ENCODE peak calls at places on chromosomes 5 and 9, in four cellular contexts. G is kidney epithelial cell, N is fibroblast of the aortic adventitia, W is lung. D is an unnamed sample.

GRCh38 chr9:112203536-112203935 is 28.4 kb upstream of the SUSD1 start:
- DNase-seq in G (no peak), W (no peak), N (peak), D (no peak)

GRCh38 chr5:98989723-98990122 is 60.9 kb upstream of the CHD1 start:
- DNase-seq in G (no peak), W (no peak), N (no peak), D (no peak)

GRCh38 chr5:62298118-62298517 is 7.9 kb upstream of the KIF2A start:
- DNase-seq in W (no peak), G (no peak), N (no peak), D (no peak)

GRCh38 chr5:180343110-180343845 is 9.9 kb downstream of the GFPT2 start:
- DNase-seq in G (peak), W (no peak), N (peak), D (peak)

GRCh38 chr5:80744149-80744548 is 89.4 kb upstream of the DHFR start:
- DNase-seq in G (no peak), N (no peak), W (no peak), D (no peak)

GRCh38 chr5:56269216-56269927 is 36.2 kb upstream of the ANKRD55 start:
- DNase-seq in N (peak), G (no peak), W (no peak), D (peak)

GRCh38 chr5:37900692-37901091 is 60.9 kb upstream of the GDNF start:
- DNase-seq in G (no peak), N (peak), W (no peak), D (peak)

GRCh38 chr9:21777701-21778100 is 24.7 kb upstream of the MTAP start:
- DNase-seq in W (no peak), G (no peak), N (peak), D (peak)

GRCh38 chr5:90548069-90548593 is 10.5 kb upstream of the ADGRV1 start:
- DNase-seq in N (no peak), W (peak), G (peak), D (no peak)

GRCh38 chr9:112025886-112026285 is 129.3 kb downstream of the UGCG start:
- DNase-seq in W (no peak), N (no peak), G (no peak), D (no peak)

GRCh38 chr5:171420429-171421231 is 1.2 kb downstream of the FGF18 start:
- DNase-seq in N (peak), G (no peak), W (peak), D (peak)

GRCh38 chr9:32703635-32704034 is 68.2 kb upstream of the TAF1L start:
- DNase-seq in G (no peak), W (no peak), N (no peak), D (no peak)

GRCh38 chr9:34993502-34994428 is 4.2 kb downstream of the DNAJB5 start:
- DNase-seq in G (no peak), W (no peak), N (peak), D (peak)

GRCh38 chr9:127890053-127890452 is 9.3 kb downstream of the ST6GALNAC6 start:
- DNase-seq in G (no peak), W (no peak), N (no peak), D (peak)

GRCh38 chr9:79184821-79185220 is 386.9 kb upstream of the TLE4 start:
- DNase-seq in W (no peak), G (no peak), N (peak), D (no peak)

GRCh38 chr9:97548379-97548778 is 46.9 kb downstream of the TMOD1 start:
- DNase-seq in W (no peak), N (no peak), G (no peak), D (no peak)

GRCh38 chr5:164597293-164597900 is 1092.0 kb downstream of the MAT2B start:
- DNase-seq in W (no peak), N (no peak), G (no peak), D (no peak)

GRCh38 chr9:84412654-84413053 is 72.1 kb upstream of the SLC28A3 start:
- DNase-seq in G (no peak), N (no peak), W (no peak), D (no peak)

GRCh38 chr9:124766815-124767554 is 4.1 kb downstream of the NR6A1 start:
- DNase-seq in W (no peak), G (no peak), N (no peak), D (peak)

GRCh38 chr9:4207476-4207875 is 92.4 kb downstream of the GLIS3 start:
- DNase-seq in N (no peak), W (no peak), G (no peak), D (no peak)

GRCh38 chr5:8686707-8687106 is 817.8 kb downstream of the MTRR start:
- DNase-seq in G (no peak), N (peak), W (no peak), D (peak)

GRCh38 chr9:88994820-88995180 is 3.5 kb downstream of the S1PR3 start:
- DNase-seq in G (no peak), N (peak), W (no peak), D (no peak)

GRCh38 chr5:100904259-100904822 is 1.3 kb upstream of the ST8SIA4 start:
- DNase-seq in N (no peak), W (peak), G (no peak), D (peak)

GRCh38 chr9:78296893-78297671 is at the start of gene PSAT1:
- DNase-seq in N (peak), W (peak), G (peak), D (peak)

GRCh38 chr9:75175395-75175794 is 87.1 kb downstream of the OSTF1 start:
- DNase-seq in N (no peak), W (no peak), G (no peak), D (no peak)

GRCh38 chr5:122673343-122673742 is 101.5 kb upstream of the SNX2 start:
- DNase-seq in W (no peak), G (no peak), N (peak), D (peak)

GRCh38 chr9:130189840-130190239 is 17.6 kb downstream of the NCS1 start:
- DNase-seq in W (no peak), G (no peak), N (peak), D (peak)

GRCh38 chr9:82231411-82231810 is 242.8 kb downstream of the SPATA31D1 start:
- DNase-seq in N (no peak), W (no peak), G (no peak), D (no peak)

GRCh38 chr5:36156619-36157018 is 4.7 kb downstream of the SKP2 start:
- DNase-seq in G (no peak), W (no peak), N (peak), D (peak)

GRCh38 chr5:13987843-13988464 is 43.5 kb upstream of the DNAH5 start:
- DNase-seq in W (peak), N (peak), G (no peak), D (no peak)

GRCh38 chr5:83472508-83473343 is 1.2 kb downstream of the VCAN start:
- DNase-seq in G (no peak), N (no peak), W (no peak), D (peak)

GRCh38 chr9:117187498-117187897 is 227.4 kb downstream of the ASTN2 start:
- DNase-seq in W (no peak), G (no peak), N (no peak), D (no peak)

GRCh38 chr5:79544136-79544535 is 30.2 kb upstream of the HOMER1 start:
- DNase-seq in G (no peak), W (no peak), N (peak), D (no peak)

GRCh38 chr5:116964438-116964837 is 389.8 kb upstream of the SEMA6A start:
- DNase-seq in W (no peak), G (no peak), N (no peak), D (no peak)

GRCh38 chr9:121725008-121725795 is 73.8 kb downstream of the DAB2IP start:
- DNase-seq in N (peak), G (no peak), W (peak), D (peak)

GRCh38 chr5:36492998-36493655 is 113.3 kb upstream of the SLC1A3 start:
- DNase-seq in G (no peak), W (no peak), N (peak), D (peak)

GRCh38 chr5:131749138-131749537 is 47.7 kb downstream of the FNIP1 start:
- DNase-seq in W (no peak), G (peak), N (peak), D (peak)

GRCh38 chr5:1007221-1007680 is 1.4 kb upstream of the NKD2 start:
- DNase-seq in W (peak), G (no peak), N (no peak), D (peak)
- TF ChIP-seq CTCF in W (no peak), G (no peak), N (no peak), D (no peak)

DNA sequence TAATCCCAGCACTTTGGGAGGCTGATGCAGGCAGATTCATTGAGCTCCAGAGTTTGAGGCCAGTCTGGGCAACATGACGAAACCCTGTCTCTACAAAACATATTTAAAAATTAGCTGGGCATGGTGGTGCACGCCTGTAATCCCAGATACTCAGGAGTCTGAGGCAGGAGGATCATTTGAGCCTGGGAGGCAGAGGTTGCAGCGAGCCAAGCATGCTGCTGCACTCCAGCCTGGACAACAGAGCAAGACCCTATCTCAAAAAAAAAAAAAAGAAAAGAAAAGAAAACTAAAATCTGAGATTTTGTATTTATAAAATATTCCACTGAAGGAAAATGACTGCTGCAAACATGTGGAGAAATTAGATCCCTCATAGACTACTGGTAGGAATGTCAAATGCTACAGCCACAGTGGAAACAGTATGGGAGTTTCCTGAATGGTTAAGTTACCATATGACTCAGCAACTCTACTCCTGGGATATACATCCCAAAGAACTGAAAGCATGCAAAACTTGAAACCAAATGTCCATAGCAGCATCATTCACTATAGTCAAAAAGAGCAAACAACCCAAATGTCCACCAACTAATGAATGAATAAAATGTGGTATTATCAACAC is 106.1 kb downstream of the UBAP2 start:
- DNase-seq in G (peak), N (peak), W (no peak), D (peak)
- TF ChIP-seq CTCF in G (peak), N (peak), W (no peak), D (peak)

GRCh38 chr5:139513852-139514485 is 31.4 kb upstream of the STING1 start:
- DNase-seq in W (no peak), N (no peak), G (no peak), D (no peak)
- TF ChIP-seq CTCF in W (no peak), N (no peak), G (no peak), D (no peak)

DNA sequence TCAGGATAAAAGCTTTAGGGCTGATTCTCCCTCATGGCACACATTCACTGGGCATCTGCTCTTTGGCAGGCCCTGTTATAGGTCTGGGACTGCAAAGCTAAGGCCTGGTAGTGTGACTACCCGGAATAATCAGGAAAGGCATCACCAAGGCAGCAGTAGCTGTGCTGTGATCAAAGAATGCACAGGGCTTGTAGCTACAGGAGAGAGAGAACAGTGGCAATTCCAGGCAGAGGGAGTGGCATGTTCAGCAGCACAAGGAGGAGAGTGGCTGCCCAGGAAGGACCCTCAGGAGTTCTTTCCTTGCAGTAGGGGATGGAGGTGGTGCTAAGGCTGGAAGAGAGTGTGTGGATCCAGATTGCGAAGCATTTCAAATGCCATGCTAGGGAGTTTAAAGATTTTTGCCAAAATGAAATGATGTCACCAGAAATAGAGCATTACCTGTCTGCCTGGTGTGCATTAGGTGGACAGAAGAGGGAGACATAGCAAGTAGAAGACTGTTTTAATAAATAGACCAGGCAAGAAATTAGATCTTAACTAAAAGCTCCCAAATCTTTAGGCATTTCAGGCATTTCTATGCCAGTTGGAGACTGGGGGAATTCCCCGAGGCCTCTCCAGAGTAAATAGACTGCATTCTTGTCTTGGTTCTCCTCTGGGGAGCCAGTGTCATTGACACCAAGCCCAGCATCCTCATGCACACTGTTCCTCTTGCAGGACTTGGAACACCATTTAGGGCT is 69.1 kb downstream of the GPR21 start:
- DNase-seq in W (no peak), G (no peak), N (no peak), D (no peak)
- TF ChIP-seq CTCF in W (no peak), G (peak), N (no peak), D (peak)

GRCh38 chr5:135964670-135965320 is 10.0 kb upstream of the LECT2 start:
- DNase-seq in G (no peak), W (no peak), N (peak), D (no peak)
- TF ChIP-seq CTCF in G (no peak), W (no peak), N (peak), D (no peak)

GRCh38 chr5:104071887-104072286 is 509.3 kb upstream of the NUDT12 start:
- DNase-seq in W (no peak), N (no peak), G (no peak), D (peak)
- TF ChIP-seq CTCF in W (no peak), N (no peak), G (no peak), D (no peak)

GRCh38 chr5:136147632-136148031 is 15.0 kb downstream of the SMAD5 start:
- DNase-seq in W (no peak), N (no peak), G (no peak), D (no peak)

GRCh38 chr5:136146201-136146600 is 13.6 kb downstream of the SMAD5 start:
- DNase-seq in W (no peak), G (no peak), N (no peak), D (no peak)

GRCh38 chr5:136153581-136154236 is 21.1 kb downstream of the SMAD5 start:
- DNase-seq in N (no peak), G (no peak), W (no peak), D (no peak)

GRCh38 chr5:136145030-136145429 is 12.4 kb downstream of the SMAD5 start:
- DNase-seq in G (no peak), N (no peak), W (no peak), D (no peak)

DNA sequence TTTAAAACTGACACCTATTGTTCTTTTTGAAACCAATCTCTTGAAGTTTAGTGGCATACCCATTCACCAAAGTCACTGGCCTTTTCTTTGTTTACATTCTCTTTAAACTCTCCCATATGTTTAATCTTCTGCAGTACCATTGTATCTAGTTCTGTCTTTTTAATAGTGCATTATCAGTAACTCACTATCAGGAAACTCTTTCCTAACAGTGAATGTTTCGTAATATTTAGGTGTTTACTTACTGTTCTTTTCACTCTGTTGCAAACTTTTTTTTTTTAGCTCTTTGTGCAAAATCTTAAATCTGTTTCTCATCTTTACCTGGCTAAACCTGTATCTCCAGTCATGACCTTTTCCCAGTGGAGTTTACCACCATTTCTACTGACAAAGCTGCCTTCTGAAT is 17.2 kb downstream of the SMAD5 start:
- DNase-seq in G (no peak), N (peak), W (no peak), D (no peak)
- TF ChIP-seq CTCF in G (no peak), N (no peak), W (no peak), D (no peak)

GRCh38 chr9:133707065-133707760 is 30.9 kb downstream of the SARDH start:
- DNase-seq in W (no peak), N (peak), G (no peak), D (peak)
- TF ChIP-seq CTCF in W (no peak), N (no peak), G (no peak), D (no peak)